ENCODE peak calls at places on chromosome 12, in eight cellular contexts. I, W, T, B, K, U, Q and X are unnamed samples.

GRCh38 chr12:77130193-77130592 is 64.8 kb upstream of the E2F7 start:
- DNase-seq in K (no peak), I (no peak), W (no peak), U (no peak), Q (no peak), B (no peak), T (no peak), X (no peak)

GRCh38 chr12:120903382-120903817 is 758 bp downstream of the SPPL3 start:
- DNase-seq in W (peak; percentile 86), Q (peak; percentile 81), T (peak; percentile 55), U (peak; percentile 40), B (peak; percentile 64), K (peak; percentile 7), I (no peak), X (peak; percentile 4)

GRCh38 chr12:108724054-108724889 is 7.0 kb downstream of the CORO1C start:
- DNase-seq in Q (no peak), K (no peak), W (no peak), I (no peak), B (no peak), T (no peak), U (peak; percentile 56), X (no peak)

GRCh38 chr12:104347374-104348075 is 44.0 kb downstream of the EID3 start:
- DNase-seq in T (no peak), U (peak; percentile 51), Q (no peak), B (no peak), I (no peak), K (peak; percentile 47), W (no peak), X (no peak)

GRCh38 chr12:1776139-1776975 is 44.0 kb upstream of the LRTM2 start:
- DNase-seq in T (no peak), Q (peak; percentile 44), K (peak; percentile 69), B (no peak), W (no peak), I (peak; percentile 45), U (peak; percentile 48), X (no peak)

GRCh38 chr12:27779416-27779815 is 617 bp upstream of the KLHL42 start:
- DNase-seq in Q (peak; percentile 75), I (no peak), K (peak; percentile 21), U (peak; percentile 65), T (peak; percentile 13), B (peak; percentile 15), W (no peak), X (no peak)

GRCh38 chr12:15691372-15691771 is 97.8 kb downstream of the EPS8 start:
- DNase-seq in W (no peak), T (no peak), I (no peak), K (no peak), U (no peak), B (no peak), Q (no peak), X (no peak)

GRCh38 chr12:20455001-20455706 is 86.8 kb downstream of the PDE3A start:
- DNase-seq in I (no peak), Q (peak; percentile 29), W (no peak), U (no peak), B (no peak), K (no peak), T (no peak), X (no peak)

GRCh38 chr12:1499351-1499750 is 95.0 kb downstream of the FBXL14 start:
- DNase-seq in I (no peak), K (no peak), W (no peak), B (no peak), Q (no peak), U (no peak), T (no peak), X (no peak)

GRCh38 chr12:41496009-41496408 is 307.9 kb downstream of the PDZRN4 start:
- DNase-seq in W (no peak), T (no peak), U (no peak), I (no peak), Q (no peak), K (no peak), B (no peak), X (no peak)

GRCh38 chr12:96099986-96100385 is 64.6 kb upstream of the LTA4H start:
- DNase-seq in U (no peak), K (no peak), Q (no peak), I (no peak), W (no peak), T (no peak), B (no peak), X (no peak)

GRCh38 chr12:94498073-94498472 is 38.4 kb upstream of the CEP83 start:
- DNase-seq in W (no peak), T (no peak), I (no peak), U (peak; percentile 36), B (no peak), Q (no peak), K (no peak), X (no peak)

GRCh38 chr12:127893875-127894635 is 372.9 kb upstream of the TMEM132C start:
- DNase-seq in T (no peak), I (no peak), W (no peak), K (peak; percentile 33), U (peak; percentile 6), Q (no peak), B (no peak), X (no peak)

GRCh38 chr12:101089271-101089670 is 120.8 kb downstream of the SLC5A8 start:
- DNase-seq in B (no peak), Q (no peak), K (no peak), W (no peak), T (no peak), I (no peak), U (no peak), X (no peak)

GRCh38 chr12:130677957-130678558 is 38.0 kb downstream of the RIMBP2 start:
- DNase-seq in U (no peak), K (no peak), W (no peak), T (no peak), I (no peak), Q (no peak), B (no peak), X (no peak)

GRCh38 chr12:6627598-6627997 is 8.2 kb downstream of the LPAR5 start:
- DNase-seq in B (no peak), Q (no peak), U (no peak), K (no peak), W (no peak), T (no peak), I (no peak), X (no peak)

GRCh38 chr12:14410841-14411569 is 45.5 kb downstream of the ATF7IP start:
- DNase-seq in U (no peak), B (no peak), I (no peak), K (peak; percentile 52), W (no peak), T (no peak), Q (no peak), X (no peak)

GRCh38 chr12:113068312-113068935 is 11.9 kb downstream of the DTX1 start:
- DNase-seq in B (no peak), Q (no peak), U (no peak), I (no peak), K (no peak), T (no peak), W (no peak), X (no peak)

GRCh38 chr12:9888665-9889273 is 7.5 kb downstream of the KLRF2 start:
- DNase-seq in I (no peak), W (no peak), T (no peak), U (no peak), Q (no peak), K (no peak), B (no peak), X (no peak)

GRCh38 chr12:22900401-22900800 is 275.4 kb downstream of the ETNK1 start:
- DNase-seq in B (no peak), Q (no peak), W (no peak), I (no peak), T (no peak), U (no peak), K (no peak), X (no peak)

GRCh38 chr12:23340351-23340750 is 609.1 kb downstream of the SOX5 start:
- DNase-seq in I (no peak), W (no peak), B (no peak), Q (peak; percentile 28), T (no peak), U (no peak), K (no peak), X (no peak)

GRCh38 chr12:92360543-92360942 is 214.9 kb upstream of the BTG1 start:
- DNase-seq in Q (no peak), K (no peak), I (no peak), W (no peak), U (no peak), T (no peak), B (no peak), X (no peak)

GRCh38 chr12:32502693-32503510 is 103.5 kb downstream of the FGD4 start:
- DNase-seq in K (peak; percentile 80), B (no peak), I (peak; percentile 61), U (no peak), W (peak; percentile 81), T (peak; percentile 33), Q (no peak), X (peak; percentile 42)

GRCh38 chr12:13350381-13350780 is 153.9 kb downstream of the EMP1 start:
- DNase-seq in I (no peak), Q (no peak), U (no peak), W (no peak), B (no peak), K (no peak), T (no peak), X (no peak)
- TF ChIP-seq CTCF in I (no peak), Q (no peak), U (no peak), W (no peak), B (no peak), K (no peak), T (no peak), X (no peak)

GRCh38 chr12:66092559-66093269 is 37.8 kb downstream of the LLPH start:
- DNase-seq in T (no peak), Q (no peak), I (peak; percentile 27), B (no peak), W (no peak), U (peak; percentile 12), K (peak; percentile 48), X (no peak)
- H3K4me3 ChIP-seq in T (no peak overlapping the region), Q (peak overlapping the region; percentile 2), I (no peak overlapping the region), B (no peak overlapping the region), W (no peak overlapping the region), U (no peak overlapping the region), K (no peak overlapping the region), X (no peak overlapping the region)

DNA sequence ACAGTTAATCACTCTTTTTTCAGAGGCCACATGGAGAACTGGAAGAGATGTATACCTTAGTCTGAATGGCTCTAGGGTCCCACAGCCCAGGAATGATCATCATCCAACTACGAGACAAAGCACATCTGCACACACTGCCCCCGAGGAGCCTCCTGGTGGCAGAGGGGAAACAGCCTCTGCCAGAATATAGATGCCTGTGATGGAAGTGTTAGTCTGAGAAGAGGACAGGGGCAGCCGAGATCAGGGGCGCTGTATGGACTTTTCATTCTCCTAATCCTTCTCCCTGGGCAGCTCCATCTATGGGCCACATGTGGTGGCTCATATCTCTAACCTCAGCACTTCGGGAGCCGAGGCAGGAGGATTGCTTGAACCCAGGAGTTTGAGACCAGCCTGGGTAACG is 82.8 kb upstream of the CAPRIN2 start:
- DNase-seq in U (peak; percentile 30), B (no peak), I (no peak), Q (no peak), K (no peak), W (no peak), T (no peak), X (no peak)
- TF ChIP-seq CTCF in U (no peak), B (no peak), I (no peak), Q (peak; percentile 16), K (no peak), W (no peak), T (no peak), X (peak; percentile 14)

DNA sequence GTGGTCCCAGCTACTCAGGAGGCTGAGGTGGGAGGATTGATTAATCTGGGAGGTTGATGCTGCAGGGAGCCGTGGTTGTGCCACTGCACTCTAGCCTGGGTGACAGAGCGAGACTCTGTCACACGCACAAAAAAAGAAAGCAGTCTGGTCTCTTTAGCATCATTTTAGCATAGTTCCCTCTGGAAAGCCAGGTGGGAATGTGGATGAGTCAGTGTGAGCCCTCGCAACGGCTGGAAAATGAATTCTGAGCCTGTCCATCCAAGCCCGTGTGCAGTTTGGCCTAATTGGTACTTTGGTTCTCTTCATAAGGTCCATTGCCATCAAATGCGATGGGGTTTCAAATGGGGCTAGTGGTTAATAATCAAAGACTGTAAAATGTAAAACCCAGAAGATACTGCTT is 2.4 kb downstream of the MYL2 start:
- DNase-seq in W (no peak), T (no peak), B (no peak), Q (no peak), I (no peak), K (no peak), U (no peak), X (no peak)
- H3K4me3 ChIP-seq in W (no peak overlapping the region), T (peak overlapping the region; percentile 53), B (peak overlapping the region; percentile 71), Q (no peak overlapping the region), I (no peak overlapping the region), K (no peak overlapping the region), U (no peak overlapping the region), X (no peak overlapping the region)